ENCODE peak calls at places on chromosomes 2 and 18, in seven cellular contexts. Q, O, L, P, V, S and Z are unnamed samples.

GRCh38 chr2:235960716-235961640 is 207.2 kb downstream of the GBX2 start:
- DNase-seq in Q (no peak), O (no peak), L (peak; percentile 56), P (no peak), V (no peak), S (no peak), Z (no peak)

GRCh38 chr2:15142069-15142689 is 419.0 kb downstream of the NBAS start:
- DNase-seq in Q (no peak), O (no peak), L (no peak), P (no peak), V (no peak), S (no peak), Z (peak; percentile 82)

GRCh38 chr2:136306801-136307200 is 188.9 kb upstream of the CXCR4 start:
- DNase-seq in Q (no peak), O (no peak), L (no peak), P (no peak), V (no peak), S (no peak), Z (no peak)

GRCh38 chr2:217804786-217805678 is 197.8 kb downstream of the TNS1 start:
- DNase-seq in Q (no peak), O (peak; percentile 22), L (peak; percentile 62), P (peak; percentile 19), V (no peak), S (no peak), Z (no peak)

GRCh38 chr2:215654177-215654850 is 218.4 kb upstream of the FN1 start:
- DNase-seq in Q (peak; percentile 10), O (no peak), L (no peak), P (peak; percentile 93), V (peak; percentile 54), S (peak; percentile 77), Z (no peak)

GRCh38 chr18:57772387-57772799 is 30.7 kb downstream of the ATP8B1 start:
- DNase-seq in Q (no peak), O (no peak), L (no peak), P (no peak), V (no peak), S (no peak), Z (no peak)

GRCh38 chr2:216950547-216950946 is 90.7 kb upstream of the TNP1 start:
- DNase-seq in Q (no peak), O (no peak), L (no peak), P (no peak), V (no peak), S (no peak), Z (no peak)

GRCh38 chr2:15719566-15720313 is 128.1 kb downstream of the DDX1 start:
- DNase-seq in Q (no peak), O (no peak), L (no peak), P (no peak), V (no peak), S (no peak), Z (no peak)

GRCh38 chr2:70643715-70644114 is 90.1 kb upstream of the TGFA start:
- DNase-seq in Q (no peak), O (no peak), L (no peak), P (no peak), V (no peak), S (peak; percentile 14), Z (no peak)

GRCh38 chr2:11056614-11057013 is 98.7 kb upstream of the SLC66A3 start:
- DNase-seq in Q (no peak), O (no peak), L (no peak), P (peak; percentile 12), V (peak; percentile 52), S (peak; percentile 86), Z (no peak)

GRCh38 chr2:232897971-232898408 is 27.9 kb downstream of the SNORC start:
- DNase-seq in Q (no peak), O (no peak), L (no peak), P (no peak), V (no peak), S (no peak), Z (no peak)

GRCh38 chr2:128433911-128434550 is 115.4 kb upstream of the HS6ST1 start:
- DNase-seq in Q (peak; percentile 2), O (no peak), L (peak; percentile 13), P (no peak), V (no peak), S (no peak), Z (peak; percentile 53)

GRCh38 chr2:224887159-224887558 is 155.1 kb downstream of the DOCK10 start:
- DNase-seq in Q (no peak), O (no peak), L (no peak), P (peak; percentile 75), V (peak; percentile 83), S (peak; percentile 37), Z (no peak)

GRCh38 chr2:152054593-152054992 is 44.3 kb downstream of the CACNB4 start:
- DNase-seq in Q (no peak), O (no peak), L (no peak), P (peak; percentile 92), V (peak; percentile 12), S (peak; percentile 75), Z (no peak)

GRCh38 chr18:74724186-74724585 is 126.5 kb downstream of the ZNF407 start:
- DNase-seq in Q (no peak), O (no peak), L (no peak), P (peak; percentile 56), V (no peak), S (peak; percentile 67), Z (no peak)

GRCh38 chr2:231926761-231927565 is 767 bp upstream of the NPPC start:
- DNase-seq in Q (no peak), O (no peak), L (peak; percentile 62), P (no peak), V (no peak), S (peak; percentile 12), Z (no peak)

GRCh38 chr2:41881249-41881648 is 166.6 kb upstream of the PKDCC start:
- DNase-seq in Q (no peak), O (no peak), L (no peak), P (peak; percentile 23), V (no peak), S (peak; percentile 92), Z (no peak)

GRCh38 chr2:17594533-17595391 is 54.3 kb downstream of the VSNL1 start:
- DNase-seq in Q (no peak), O (no peak), L (no peak), P (peak; percentile 73), V (no peak), S (peak; percentile 67), Z (no peak)

DNA sequence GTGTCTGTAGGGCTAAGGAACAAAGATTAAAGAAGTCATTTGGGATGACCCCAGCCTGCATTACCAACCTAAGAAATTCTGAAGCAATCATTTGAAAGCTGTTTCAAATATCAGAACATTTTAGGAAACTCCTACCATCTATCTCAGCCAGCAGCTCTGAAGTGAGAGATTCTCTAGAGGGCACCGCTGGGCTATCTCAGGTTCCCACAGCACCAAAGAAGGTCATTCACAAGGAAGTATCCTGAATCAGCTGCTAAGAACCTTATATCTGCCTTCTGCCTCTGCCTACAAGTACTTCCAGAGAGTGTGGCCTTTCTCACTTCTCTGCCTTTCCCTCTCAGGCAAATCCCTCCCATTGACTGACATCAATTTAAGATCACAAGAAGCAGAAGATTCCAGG is 13.4 kb upstream of the EVA1A start:
- DNase-seq in Q (no peak), O (no peak), L (no peak), P (peak; percentile 32), V (no peak), S (no peak), Z (no peak)
- TF ChIP-seq CTCF in Q (no peak), O (no peak), L (no peak), P (peak; percentile 8), V (peak; percentile 31), S (no peak), Z (peak; percentile 39)

GRCh38 chr2:57453929-57454328 is 592.7 kb upstream of the VRK2 start:
- DNase-seq in Q (no peak), O (no peak), L (no peak), P (no peak), V (no peak), S (no peak), Z (no peak)
- TF ChIP-seq CTCF in Q (no peak), O (no peak), L (no peak), P (no peak), V (no peak), S (no peak), Z (no peak)

GRCh38 chr2:228037915-228038314 is 143.6 kb downstream of the SPHKAP start:
- DNase-seq in Q (no peak), O (no peak), L (no peak), P (no peak), V (no peak), S (no peak), Z (no peak)
- TF ChIP-seq CTCF in Q (no peak), O (no peak), L (no peak), P (no peak), V (no peak), S (no peak), Z (no peak)

GRCh38 chr2:95207111-95207961 is at the start of gene ZNF892:
- DNase-seq in Q (peak; percentile 91), O (peak; percentile 93), L (peak; percentile 95), P (peak; percentile 82), V (peak; percentile 62), S (peak; percentile 93), Z (peak; percentile 89)
- TF ChIP-seq CTCF in Q (peak; percentile 70), O (peak; percentile 53), L (no peak), P (peak; percentile 34), V (peak; percentile 50), S (peak; percentile 29), Z (peak; percentile 74)

DNA sequence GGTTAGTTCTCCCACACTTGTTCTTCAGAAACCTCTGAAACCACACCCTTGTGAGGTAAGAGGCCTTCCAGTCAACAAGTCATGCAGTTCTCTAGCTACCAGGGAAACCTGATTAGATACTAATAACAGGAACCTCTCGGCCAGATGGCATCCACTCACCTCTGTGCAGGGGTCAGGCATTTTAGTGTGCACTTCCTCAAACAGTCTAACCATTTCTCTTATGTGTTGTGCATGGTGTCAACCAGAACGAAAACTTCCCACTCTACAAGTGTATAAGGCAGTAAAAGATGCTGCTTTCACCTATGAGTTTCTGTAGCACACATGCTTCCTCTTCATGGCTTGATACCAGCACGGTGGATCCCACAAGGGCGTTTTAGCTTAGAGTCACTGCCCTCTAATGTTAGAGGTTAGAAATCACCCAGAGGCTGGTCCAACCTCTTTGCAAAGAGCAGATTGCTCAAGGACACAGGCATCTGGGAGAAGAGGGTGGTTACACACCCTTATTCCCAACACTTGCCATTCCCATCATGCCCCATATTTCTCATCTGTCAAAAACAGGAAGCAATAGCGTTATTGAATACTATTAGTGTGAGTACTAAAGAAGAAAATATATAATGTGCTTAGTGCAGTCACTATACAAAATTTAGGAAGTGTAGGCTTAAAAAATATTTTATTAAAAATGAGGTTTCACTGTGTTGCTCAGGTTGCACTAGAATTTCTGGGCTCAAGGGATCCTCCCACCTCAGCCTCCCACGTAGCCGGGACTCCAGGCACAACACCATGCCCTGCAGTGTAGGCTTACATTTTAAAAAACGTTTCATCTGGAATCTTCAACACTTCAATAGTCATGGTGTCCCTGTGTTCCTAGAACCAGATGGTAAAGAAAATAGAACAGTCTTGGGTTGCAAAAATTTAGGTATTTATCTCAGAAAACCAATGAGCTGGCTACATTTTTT is 34.5 kb upstream of the RAB31 start:
- DNase-seq in Q (peak; percentile 34), O (no peak), L (no peak), P (peak; percentile 85), V (peak; percentile 35), S (peak; percentile 81), Z (no peak)
- TF ChIP-seq CTCF in Q (peak; percentile 28), O (no peak), L (no peak), P (peak; percentile 41), V (peak; percentile 40), S (peak; percentile 52), Z (peak; percentile 25)